ENCODE peak calls at places on chromosomes 11 and 22, in six cellular contexts. O is cardiac fibroblast, D is AG10803, A is epithelial cell of esophagus, C is WTC11, E is body of pancreas. Z is an unnamed sample.

GRCh38 chr11:12258451-12258850 is 118.9 kb upstream of the PARVA start:
- DNase-seq in E (no peak), D (no peak), O (peak), A (peak), C (no peak), Z (no peak)

GRCh38 chr11:35272391-35272821 is 133.4 kb downstream of the CD44 start:
- DNase-seq in E (no peak), C (no peak), O (no peak), A (no peak), D (no peak), Z (no peak)

GRCh38 chr11:105740164-105740903 is 130.5 kb downstream of the GRIA4 start:
- DNase-seq in A (no peak), O (no peak), C (no peak), D (no peak), E (no peak), Z (no peak)

GRCh38 chr22:17369553-17370035 is 334 bp downstream of the CECR2 start:
- DNase-seq in O (peak), D (no peak), A (no peak), C (peak), E (peak), Z (no peak)

GRCh38 chr22:46250783-46251125 is 661 bp upstream of the CDPF1 start:
- DNase-seq in O (no peak), D (no peak), E (no peak), C (peak), A (no peak), Z (no peak)

GRCh38 chr11:66531841-66532240 is 14.0 kb downstream of the ZDHHC24 start:
- DNase-seq in E (no peak), D (no peak), C (no peak), O (no peak), A (no peak), Z (no peak)

GRCh38 chr11:2512431-2513407 is 67.9 kb downstream of the KCNQ1 start:
- DNase-seq in D (no peak), C (peak), E (peak), O (no peak), A (no peak), Z (peak)

GRCh38 chr11:79461144-79461543 is 20.3 kb upstream of the TENM4 start:
- DNase-seq in O (peak), E (no peak), A (peak), C (no peak), D (peak), Z (no peak)

GRCh38 chr11:87892291-87892690 is 283.0 kb downstream of the RAB38 start:
- DNase-seq in D (no peak), E (no peak), O (no peak), A (no peak), C (no peak), Z (no peak)

GRCh38 chr11:61474234-61474633 is 34.3 kb upstream of the LRRC10B start:
- DNase-seq in C (no peak), E (no peak), A (no peak), O (no peak), D (no peak), Z (no peak)

GRCh38 chr11:6876914-6877313 is 489 bp downstream of the OR10A4 start:
- DNase-seq in A (no peak), C (no peak), D (no peak), E (no peak), O (no peak), Z (no peak)

GRCh38 chr11:65487467-65488272 is 11.2 kb upstream of the MALAT1 start:
- DNase-seq in D (peak), A (peak), O (peak), E (peak), C (peak), Z (peak)

GRCh38 chr22:27919943-27920755 is 1.1 kb upstream of the PITPNB start:
- DNase-seq in C (no peak), A (peak), O (peak), E (peak), D (peak), Z (no peak)

GRCh38 chr11:110165039-110165438 is 71.8 kb downstream of the ZC3H12C start:
- DNase-seq in O (no peak), C (no peak), E (no peak), A (no peak), D (no peak), Z (no peak)

GRCh38 chr11:102223859-102224258 is 93.4 kb upstream of the BIRC3 start:
- DNase-seq in E (no peak), D (peak), A (peak), C (no peak), O (peak), Z (no peak)

GRCh38 chr22:20401376-20402020 is 7.5 kb downstream of the ZNF74 start:
- DNase-seq in O (no peak), C (no peak), E (no peak), A (no peak), D (no peak), Z (no peak)

GRCh38 chr11:12280199-12280837 is 97.1 kb upstream of the PARVA start:
- DNase-seq in D (no peak), A (no peak), O (no peak), C (no peak), E (no peak), Z (no peak)

GRCh38 chr11:27216268-27217149 is 146.5 kb downstream of the CCDC34 start:
- DNase-seq in O (peak), E (peak), C (no peak), A (no peak), D (peak), Z (no peak)

GRCh38 chr11:69644962-69645675 is 4.2 kb downstream of the CCND1 start:
- DNase-seq in O (no peak), D (no peak), A (no peak), E (no peak), C (no peak), Z (no peak)

GRCh38 chr11:128039140-128040021 is 548.0 kb downstream of the ETS1 start:
- DNase-seq in D (peak), E (no peak), A (peak), O (peak), C (no peak), Z (no peak)

GRCh38 chr11:69075421-69076128 is 26.8 kb downstream of the TPCN2 start:
- DNase-seq in A (peak), O (peak), C (no peak), D (peak), E (peak), Z (peak)

GRCh38 chr11:23564370-23564769 is 704.1 kb upstream of the CCDC179 start:
- DNase-seq in C (no peak), E (no peak), D (no peak), A (no peak), O (no peak), Z (no peak)

GRCh38 chr11:65224939-65225283 is 36.9 kb upstream of the POLA2 start:
- DNase-seq in O (peak), D (peak), A (peak), E (no peak), C (no peak), Z (peak)

GRCh38 chr11:65491614-65492386 is 7.0 kb upstream of the MALAT1 start:
- DNase-seq in D (peak), O (peak), A (peak), E (peak), C (peak), Z (peak)

GRCh38 chr11:116353517-116353916 is 419.3 kb downstream of the BUD13 start:
- DNase-seq in C (no peak), D (no peak), A (peak), E (no peak), O (no peak), Z (no peak)

GRCh38 chr11:12236744-12237101 is 126.3 kb downstream of the MICAL2 start:
- DNase-seq in A (no peak), O (no peak), D (no peak), C (no peak), E (no peak), Z (no peak)

GRCh38 chr11:118227865-118228785 is 3.3 kb upstream of the JAML start:
- DNase-seq in C (no peak), E (no peak), D (no peak), A (no peak), O (no peak), Z (no peak)

GRCh38 chr22:47333625-47334024 is 571.2 kb downstream of the TBC1D22A start:
- DNase-seq in D (peak), O (peak), C (no peak), E (no peak), A (peak), Z (no peak)

GRCh38 chr22:30206964-30207363 is 39.6 kb downstream of the LIF start:
- DNase-seq in A (peak), C (peak), E (peak), D (peak), O (peak), Z (peak)

DNA sequence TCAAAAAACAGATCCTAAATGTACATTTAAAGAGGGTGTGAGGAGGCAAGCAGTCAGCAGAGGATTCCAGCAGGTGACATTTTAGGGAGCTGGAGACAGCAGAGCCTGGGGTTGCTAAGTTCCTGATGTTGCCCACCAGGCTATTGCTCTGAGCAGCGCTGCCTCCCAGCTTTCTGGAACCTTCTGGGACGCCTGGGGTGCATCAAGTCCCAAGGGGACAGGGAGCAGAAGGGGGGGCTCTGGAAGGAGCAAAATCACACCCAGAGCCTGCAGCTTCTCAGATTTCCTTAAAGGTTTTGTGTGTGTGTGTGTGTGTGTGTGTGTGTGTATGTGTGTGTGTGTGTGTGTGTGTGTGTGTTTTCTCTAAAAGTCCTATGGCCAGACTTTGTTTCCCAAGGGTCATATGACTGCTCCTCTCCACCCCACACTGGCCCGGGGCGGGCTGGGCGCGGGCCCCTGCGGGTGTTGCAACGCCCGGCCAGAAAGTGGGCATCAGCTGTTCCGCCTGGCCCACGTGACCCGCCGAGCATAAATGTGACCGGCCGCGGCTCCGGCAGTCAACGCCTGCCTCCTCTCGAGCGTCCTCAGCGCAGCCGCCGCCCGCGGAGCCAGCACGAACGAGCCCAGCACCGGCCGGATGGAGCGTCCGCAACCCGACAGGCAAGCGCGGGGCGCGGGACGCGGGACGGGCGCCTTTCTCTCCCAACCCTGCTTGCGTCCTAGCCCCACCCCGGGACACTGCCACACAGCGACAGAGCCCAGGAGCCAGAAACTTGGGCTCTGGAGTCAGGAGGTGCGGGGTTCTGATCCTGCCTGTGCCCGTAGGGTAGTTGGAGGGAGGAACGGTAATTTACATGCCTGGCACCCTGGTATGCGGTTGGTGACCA is at the start of gene HMOX1:
- DNase-seq in O (peak), E (peak), C (peak), A (peak), D (peak), Z (peak)
- TF ChIP-seq CTCF in O (no peak), E (peak), C (no peak), A (no peak), D (no peak), Z (no peak)

GRCh38 chr22:36546932-36547331 is 18.0 kb upstream of the EIF3D start:
- DNase-seq in A (peak), O (peak), C (no peak), E (no peak), D (peak), Z (no peak)

GRCh38 chr22:36549033-36549432 is 20.1 kb upstream of the EIF3D start:
- DNase-seq in C (no peak), E (no peak), A (no peak), O (no peak), D (no peak), Z (no peak)

GRCh38 chr22:36548606-36549005 is 19.6 kb upstream of the EIF3D start:
- DNase-seq in O (no peak), D (no peak), A (no peak), E (no peak), C (no peak), Z (no peak)

GRCh38 chr22:36544107-36544620 is 15.2 kb upstream of the EIF3D start:
- DNase-seq in E (no peak), A (peak), O (peak), D (peak), C (no peak), Z (no peak)

GRCh38 chr22:36546092-36546804 is 17.3 kb upstream of the EIF3D start:
- DNase-seq in E (peak), O (peak), D (peak), A (peak), C (peak), Z (no peak)
- TF ChIP-seq CTCF in E (peak), O (peak), D (peak), A (peak), C (peak), Z (no peak)

GRCh38 chr22:21945453-21946261 is 7.0 kb downstream of the PPM1F start:
- DNase-seq in D (no peak), C (no peak), O (no peak), A (no peak), E (no peak), Z (no peak)

GRCh38 chr22:21946262-21946925 is 6.3 kb downstream of the PPM1F start:
- DNase-seq in E (no peak), O (no peak), D (no peak), A (no peak), C (no peak), Z (no peak)

GRCh38 chr22:21948390-21948789 is 4.3 kb downstream of the PPM1F start:
- DNase-seq in D (no peak), A (no peak), C (no peak), E (no peak), O (no peak), Z (no peak)

GRCh38 chr22:21948824-21949568 is 3.7 kb downstream of the PPM1F start:
- DNase-seq in O (peak), C (no peak), A (no peak), D (no peak), E (no peak), Z (no peak)

GRCh38 chr22:21947040-21948014 is 5.3 kb downstream of the PPM1F start:
- DNase-seq in O (peak), A (peak), E (no peak), D (peak), C (peak), Z (no peak)
- TF ChIP-seq CTCF in O (peak), A (peak), E (peak), D (peak), C (no peak), Z (no peak)

GRCh38 chr22:38075961-38076360 is 8.0 kb downstream of the SLC16A8 start:
- DNase-seq in O (no peak), C (no peak), D (no peak), E (no peak), A (no peak), Z (no peak)
- TF ChIP-seq CTCF in O (no peak), C (no peak), D (no peak), E (no peak), A (no peak), Z (no peak)

GRCh38 chr22:43625242-43625641 is 186.9 kb downstream of the EFCAB6 start:
- DNase-seq in A (no peak), D (no peak), O (no peak), E (no peak), C (no peak), Z (no peak)
- TF ChIP-seq CTCF in A (no peak), D (no peak), O (no peak), E (no peak), C (no peak), Z (no peak)

GRCh38 chr11:81007046-81007445 is 1566.2 kb upstream of the TENM4 start:
- DNase-seq in A (peak), D (peak), E (no peak), C (no peak), O (peak), Z (no peak)
- TF ChIP-seq CTCF in A (peak), D (peak), E (no peak), C (no peak), O (no peak), Z (no peak)

GRCh38 chr11:112321521-112322172 is 61.0 kb upstream of the PLET1 start:
- DNase-seq in O (peak), C (no peak), E (peak), D (peak), A (peak), Z (no peak)
- TF ChIP-seq CTCF in O (no peak), C (no peak), E (no peak), D (no peak), A (no peak), Z (no peak)

Z was measured in omental fat pad.